ENCODE peak calls at places on chromosome 18, in seven cellular contexts. J is IMR-90, D is H9, A is neuronal stem cell, B is mesenchymal stem cell, M is H1, Q is trophoblast cell. I is an unnamed sample.

GRCh38 chr18:56327171-56327885 is 311.1 kb downstream of the TXNL1 start:
- DNase-seq in J (peak), D (no peak), A (no peak), B (no peak), M (no peak), Q (no peak), I (no peak)

GRCh38 chr18:73283788-73284187 is 416.0 kb upstream of the NETO1 start:
- DNase-seq in J (peak), D (no peak), A (no peak), B (peak), M (no peak), Q (peak), I (peak)

GRCh38 chr18:39724652-39725051 is 2159.1 kb upstream of the CELF4 start:
- DNase-seq in J (peak), D (no peak), A (no peak), B (no peak), M (no peak), Q (no peak), I (no peak)

GRCh38 chr18:55425698-55426097 is 162.3 kb downstream of the TCF4 start:
- DNase-seq in J (no peak), D (no peak), A (no peak), B (no peak), M (no peak), Q (no peak), I (no peak)

GRCh38 chr18:5543036-5543671 is 643 bp downstream of the EPB41L3 start:
- DNase-seq in J (no peak), D (peak), A (peak), B (no peak), M (peak), Q (peak), I (peak)

GRCh38 chr18:4106407-4107033 is 348.6 kb downstream of the DLGAP1 start:
- DNase-seq in J (peak), D (peak), A (peak), B (peak), M (peak), Q (peak), I (peak)

GRCh38 chr18:48022531-48023330 is 92.3 kb upstream of the SMAD2 start:
- DNase-seq in J (peak), D (no peak), A (peak), B (peak), M (no peak), Q (peak), I (peak)

GRCh38 chr18:26071725-26072124 is 18.7 kb downstream of the SS18 start:
- DNase-seq in J (no peak), D (no peak), A (no peak), B (no peak), M (no peak), Q (peak), I (no peak)

GRCh38 chr18:12782521-12782920 is 79.7 kb downstream of the PSMG2 start:
- DNase-seq in J (no peak), D (no peak), A (no peak), B (no peak), M (peak), Q (no peak), I (no peak)

GRCh38 chr18:56402872-56403516 is 235.4 kb downstream of the TXNL1 start:
- DNase-seq in J (peak), D (no peak), A (no peak), B (peak), M (no peak), Q (peak), I (no peak)

GRCh38 chr18:43267818-43268217 is 9.5 kb downstream of the SYT4 start:
- DNase-seq in J (no peak), D (no peak), A (no peak), B (no peak), M (no peak), Q (no peak), I (no peak)

GRCh38 chr18:21298351-21298750 is 56.3 kb downstream of the GREB1L start:
- DNase-seq in J (no peak), D (no peak), A (no peak), B (no peak), M (no peak), Q (no peak), I (no peak)
- H2BK120ac ChIP-seq in J (no peak), D (no peak), A (no peak), B (no peak), M (no peak), Q (no peak), I (no peak)

DNA sequence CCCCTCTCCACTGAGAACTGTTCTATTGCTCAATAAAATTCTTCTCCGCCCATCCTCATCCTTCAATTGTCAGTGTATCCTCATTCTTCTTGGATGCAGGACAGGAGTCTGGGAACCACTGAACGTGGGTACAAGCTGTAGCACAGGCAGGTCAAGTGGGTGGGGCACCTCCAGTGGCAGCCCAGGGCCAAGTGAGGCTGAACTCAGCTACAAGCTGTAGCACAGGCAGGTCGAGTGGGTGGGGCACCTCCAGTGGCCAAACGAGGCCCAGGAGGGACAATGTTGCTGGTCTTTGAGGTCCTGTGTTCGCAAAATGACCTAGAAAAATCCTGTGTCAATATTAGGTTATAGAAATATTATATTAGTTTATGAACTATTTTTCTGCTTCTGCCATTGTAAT is 352.0 kb downstream of the TMX3 start:
- DNase-seq in J (no peak), D (no peak), A (no peak), B (no peak), M (no peak), Q (no peak), I (no peak)
- H2BK120ac ChIP-seq in J (no peak), D (no peak), A (no peak), B (no peak), M (no peak), Q (no peak), I (no peak)

GRCh38 chr18:58542426-58543159 is 86.3 kb downstream of the ALPK2 start:
- DNase-seq in J (no peak), D (no peak), A (no peak), B (no peak), M (no peak), Q (no peak), I (no peak)
- H2BK120ac ChIP-seq in J (peak), D (no peak), A (no peak), B (no peak), M (no peak), Q (peak), I (no peak)

DNA sequence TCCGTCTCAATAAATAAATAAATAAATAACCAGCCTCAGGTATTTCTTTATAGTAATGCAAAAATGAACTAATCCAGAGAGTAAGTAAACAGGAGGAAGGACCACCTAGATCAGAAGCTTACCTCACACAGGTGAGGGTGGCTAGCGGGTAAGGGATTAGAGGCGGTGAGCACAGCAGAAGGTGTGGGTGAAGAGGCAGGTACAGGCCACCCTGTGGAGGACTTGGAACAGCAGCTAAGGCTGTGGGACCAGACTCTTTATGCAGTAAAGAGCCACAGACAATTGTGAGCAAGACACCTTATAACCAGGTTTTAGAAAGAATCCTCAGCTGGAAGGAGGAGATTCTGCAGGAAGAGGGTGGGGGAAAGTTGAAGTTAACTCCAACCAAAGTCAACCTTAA is 34.2 kb upstream of the TTR start:
- DNase-seq in J (no peak), D (peak), A (no peak), B (no peak), M (no peak), Q (no peak), I (peak)
- H2BK120ac ChIP-seq in J (no peak), D (no peak), A (no peak), B (no peak), M (no peak), Q (no peak), I (no peak)

GRCh38 chr18:8177330-8178016 is 431.8 kb upstream of the RAB12 start:
- DNase-seq in J (peak), D (peak), A (no peak), B (peak), M (no peak), Q (peak), I (peak)
- H2BK120ac ChIP-seq in J (no peak), D (no peak), A (no peak), B (no peak), M (no peak), Q (no peak), I (no peak)

GRCh38 chr18:2988041-2988794 is 24.7 kb downstream of the LPIN2 start:
- DNase-seq in J (peak), D (no peak), A (no peak), B (peak), M (no peak), Q (peak), I (no peak)
- H2BK120ac ChIP-seq in J (peak), D (no peak), A (no peak), B (no peak), M (no peak), Q (no peak), I (no peak)

DNA sequence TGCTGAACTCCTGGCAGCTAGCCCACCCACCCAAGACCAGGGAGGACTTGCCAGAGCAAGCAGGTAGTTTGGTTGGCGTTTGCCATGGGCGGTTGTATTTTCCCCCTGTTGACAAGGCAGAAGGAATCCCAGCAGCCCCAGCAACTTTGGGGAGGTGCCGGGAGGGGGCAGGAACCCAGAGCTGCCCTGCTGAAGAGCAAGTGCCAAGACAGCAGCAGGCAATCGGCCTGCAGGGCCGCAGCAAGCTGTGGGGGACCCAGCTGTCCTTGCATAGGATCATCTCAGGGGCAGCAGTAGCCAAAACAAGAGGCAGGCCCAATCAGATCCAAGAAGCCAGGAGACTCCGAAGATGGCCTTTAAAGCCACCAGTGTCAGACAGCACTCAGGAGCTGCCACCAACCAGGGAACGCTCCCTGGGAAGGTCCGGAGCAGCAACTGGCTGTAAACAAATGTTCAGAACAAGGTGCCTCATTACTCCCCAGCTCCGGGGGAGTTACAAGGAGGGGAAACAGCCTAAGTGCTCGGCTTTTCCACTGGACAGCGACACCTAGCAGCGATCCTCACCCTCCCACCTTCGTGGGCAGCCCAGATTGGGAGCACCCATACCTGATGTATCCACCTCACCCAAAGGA is 2.1 kb downstream of the ST8SIA5 start:
- DNase-seq in J (no peak), D (peak), A (no peak), B (peak), M (peak), Q (no peak), I (peak)
- H2BK120ac ChIP-seq in J (no peak), D (no peak), A (no peak), B (no peak), M (no peak), Q (no peak), I (no peak)

DNA sequence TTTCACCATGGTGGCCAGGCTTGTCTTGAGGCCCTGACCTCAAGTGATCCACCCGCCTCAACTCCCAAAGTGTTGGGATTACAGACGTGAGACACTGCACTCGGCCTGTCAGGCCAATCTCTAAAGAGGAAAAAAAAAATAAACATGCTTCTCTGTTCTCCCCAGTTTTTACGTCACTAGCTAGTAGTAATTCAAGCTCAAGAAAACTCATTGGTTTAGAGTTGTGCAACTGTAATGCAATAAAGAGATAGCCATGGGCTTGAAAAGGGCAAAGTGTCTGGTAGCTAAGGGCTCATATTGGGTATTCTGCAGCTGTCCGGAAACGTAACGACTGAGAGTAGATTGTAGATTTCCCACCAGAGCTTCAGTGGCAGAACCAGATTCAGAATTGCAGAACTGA is 112.2 kb upstream of the DSEL start:
- DNase-seq in J (no peak), D (no peak), A (no peak), B (no peak), M (no peak), Q (peak), I (no peak)
- H2BK120ac ChIP-seq in J (no peak), D (no peak), A (no peak), B (no peak), M (no peak), Q (peak), I (peak)